ENCODE peak calls at places on chromosomes 16 and 17, in eight cellular contexts. I is GM10248; G is activated T-cell treated with anti-CD3 and anti-CD28 coated beads, Interleukin-2, amount 50 U/mL, for 72 hours; E is occipital lobe; D is NCI-H1092 treated with DMSO at 0.1 percent for 48 hours; Q is T-helper 1 cell; Z is fibroblast of the conjunctiva; S is fibroblast of lung. T is an unnamed sample.

GRCh38 chr16:49643429-49644142 is 212.3 kb downstream of the ZNF423 start:
- DNase-seq in I (no peak), G (no peak), E (no peak), D (no peak), Q (no peak), Z (no peak), S (peak), T (no peak)

GRCh38 chr16:56984639-56985038 is 4.7 kb upstream of the NLRC5 start:
- DNase-seq in I (no peak), G (no peak), E (no peak), D (no peak), Q (no peak), Z (no peak), S (no peak), T (no peak)

GRCh38 chr16:54282202-54282922 is 4.2 kb downstream of the IRX3 start:
- DNase-seq in I (peak), G (peak), E (no peak), D (no peak), Q (no peak), Z (no peak), S (no peak), T (peak)

GRCh38 chr17:2351269-2351668 is 14.0 kb downstream of the SGSM2 start:
- DNase-seq in I (no peak), G (no peak), E (no peak), D (no peak), Q (no peak), Z (no peak), S (no peak), T (no peak)

GRCh38 chr17:1347681-1348318 is 52.2 kb downstream of the YWHAE start:
- DNase-seq in I (no peak), G (no peak), E (no peak), D (no peak), Q (no peak), Z (no peak), S (peak), T (peak)

GRCh38 chr17:33750943-33751701 is 458.0 kb upstream of the ASIC2 start:
- DNase-seq in I (peak), G (peak), E (peak), D (peak), Q (peak), Z (peak), S (peak), T (peak)

GRCh38 chr17:77692571-77693161 is 265.8 kb upstream of the TNRC6C start:
- DNase-seq in I (no peak), G (peak), E (no peak), D (no peak), Q (no peak), Z (no peak), S (no peak), T (peak)

GRCh38 chr16:67541391-67542263 is 13.0 kb downstream of the RIPOR1 start:
- DNase-seq in I (no peak), G (no peak), E (no peak), D (peak), Q (no peak), Z (no peak), S (no peak), T (no peak)

GRCh38 chr16:9092282-9092962 is 978 bp downstream of the HAPSTR1 start:
- DNase-seq in I (peak), G (peak), E (no peak), D (peak), Q (peak), Z (no peak), S (no peak), T (peak)

GRCh38 chr16:1532081-1532760 is 1.2 kb upstream of the TMEM204 start:
- DNase-seq in I (no peak), G (no peak), E (no peak), D (no peak), Q (no peak), Z (no peak), S (peak), T (no peak)

GRCh38 chr16:90077757-90078593 is 844 bp upstream of the PRDM7 start:
- DNase-seq in I (peak), G (no peak), E (no peak), D (peak), Q (peak), Z (no peak), S (peak), T (peak)